ENCODE peak calls at places on chromosome 11, in seven cellular contexts. S is stomach, N is spleen, Q is breast epithelium, B is GM23338, U is esophagus muscularis mucosa, I is HepG2. E is an unnamed sample.

GRCh38 chr11:17538731-17539130 is 5.5 kb downstream of the USH1C start:
- DNase-seq in S (no peak), N (peak; percentile 65), Q (no peak), B (no peak), U (no peak), I (no peak), E (no peak)

GRCh38 chr11:17479284-17480214 is 2.9 kb upstream of the ABCC8 start:
- DNase-seq in S (peak; percentile 53), N (no peak), Q (no peak), B (peak; percentile 90), U (no peak), I (no peak), E (no peak)

GRCh38 chr11:60970369-60970774 is 1.1 kb upstream of the CD6 start:
- DNase-seq in S (peak; percentile 79), N (peak; percentile 94), Q (no peak), B (peak; percentile 73), U (no peak), I (peak; percentile 16), E (no peak)

GRCh38 chr11:120013325-120014250 is 124.3 kb downstream of the TRIM29 start:
- DNase-seq in S (peak; percentile 73), N (no peak), Q (peak; percentile 35), B (peak; percentile 93), U (no peak), I (peak; percentile 32), E (no peak)

GRCh38 chr11:70650075-70650909 is 252.0 kb downstream of the CTTN start:
- DNase-seq in S (peak; percentile 51), N (no peak), Q (no peak), B (peak; percentile 91), U (no peak), I (peak; percentile 48), E (peak; percentile 35)

GRCh38 chr11:126592496-126593410 is 237.3 kb downstream of the ST3GAL4 start:
- DNase-seq in S (no peak), N (peak; percentile 52), Q (no peak), B (peak; percentile 46), U (no peak), I (no peak), E (no peak)

GRCh38 chr11:31819533-31820437 is 8.7 kb upstream of the PAX6 start:
- DNase-seq in S (no peak), N (no peak), Q (no peak), B (peak; percentile 74), U (no peak), I (no peak), E (no peak)

GRCh38 chr11:5624489-5625278 is at the start of gene TRIM34:
- DNase-seq in S (peak; percentile 56), N (peak; percentile 82), Q (peak; percentile 61), B (peak; percentile 76), U (no peak), I (no peak), E (no peak)

GRCh38 chr11:87926250-87926970 is 248.8 kb downstream of the RAB38 start:
- DNase-seq in S (no peak), N (no peak), Q (no peak), B (peak; percentile 7), U (no peak), I (no peak), E (no peak)

GRCh38 chr11:10387209-10388083 is 67.6 kb upstream of the AMPD3 start:
- DNase-seq in S (no peak), N (no peak), Q (no peak), B (no peak), U (peak; percentile 94), I (no peak), E (no peak)

GRCh38 chr11:6433998-6434650 is 6.7 kb downstream of the HPX start:
- DNase-seq in S (no peak), N (no peak), Q (no peak), B (no peak), U (no peak), I (peak; percentile 32), E (no peak)

GRCh38 chr11:2892215-2893020 is 6.8 kb upstream of the CDKN1C start:
- DNase-seq in S (peak; percentile 57), N (peak; percentile 90), Q (no peak), B (peak; percentile 88), U (no peak), I (no peak), E (no peak)

GRCh38 chr11:125990244-125990643 is 44.4 kb downstream of the VSIG10L2 start:
- DNase-seq in S (no peak), N (no peak), Q (no peak), B (no peak), U (no peak), I (no peak), E (peak; percentile 72)

GRCh38 chr11:111265421-111265820 is 19.9 kb downstream of the POU2AF2 start:
- DNase-seq in S (no peak), N (no peak), Q (no peak), B (no peak), U (peak; percentile 60), I (no peak), E (no peak)

GRCh38 chr11:120828847-120829246 is 195.1 kb upstream of the TBCEL start:
- DNase-seq in S (no peak), N (peak; percentile 47), Q (no peak), B (no peak), U (no peak), I (no peak), E (no peak)

GRCh38 chr11:4891996-4892640 is 10.4 kb downstream of the OR51T1 start:
- DNase-seq in S (no peak), N (no peak), Q (no peak), B (peak; percentile 16), U (no peak), I (no peak), E (no peak)

GRCh38 chr11:127110542-127110941 is 110.0 kb upstream of the KIRREL3 start:
- DNase-seq in S (no peak), N (no peak), Q (no peak), B (no peak), U (no peak), I (no peak), E (no peak)

GRCh38 chr11:47607380-47607779 is 13.2 kb upstream of the C1QTNF4 start:
- DNase-seq in S (no peak), N (no peak), Q (no peak), B (no peak), U (no peak), I (no peak), E (no peak)

GRCh38 chr11:11843642-11844041 is 1.9 kb downstream of the USP47 start:
- DNase-seq in S (no peak), N (no peak), Q (no peak), B (no peak), U (no peak), I (no peak), E (no peak)

GRCh38 chr11:11842426-11843008 is 745 bp downstream of the USP47 start:
- DNase-seq in S (peak; percentile 62), N (no peak), Q (peak; percentile 55), B (peak; percentile 58), U (no peak), I (peak; percentile 75), E (peak; percentile 81)

GRCh38 chr11:11843233-11843632 is 1.5 kb downstream of the USP47 start:
- DNase-seq in S (no peak), N (no peak), Q (no peak), B (no peak), U (no peak), I (peak; percentile 58), E (no peak)

GRCh38 chr11:11841121-11841604 is 609 bp upstream of the USP47 start:
- DNase-seq in S (peak; percentile 33), N (no peak), Q (peak; percentile 37), B (peak; percentile 52), U (no peak), I (peak; percentile 19), E (no peak)

GRCh38 chr11:11841605-11842425 is at the start of gene USP47:
- DNase-seq in S (peak; percentile 92), N (peak; percentile 98), Q (peak; percentile 78), B (peak; percentile 95), U (peak; percentile 98), I (peak; percentile 74), E (no peak)
- TF ChIP-seq POLR2AphosphoS5 in S (peak; percentile 89), N (peak; percentile 90), Q (peak; percentile 93), B (peak; percentile 72), U (peak; percentile 83), I (peak; percentile 59), E (peak; percentile 82)

GRCh38 chr11:118450451-118450850 is 14.2 kb downstream of the KMT2A start:
- DNase-seq in S (no peak), N (no peak), Q (no peak), B (no peak), U (no peak), I (peak; percentile 53), E (no peak)
- TF ChIP-seq POLR2AphosphoS5 in S (no peak), N (no peak), Q (no peak), B (no peak), U (no peak), I (no peak), E (no peak)

GRCh38 chr11:957201-957920 is 31.7 kb downstream of the AP2A2 start:
- DNase-seq in S (no peak), N (no peak), Q (no peak), B (no peak), U (no peak), I (no peak), E (no peak)

GRCh38 chr11:961921-962320 is 36.3 kb downstream of the AP2A2 start:
- DNase-seq in S (no peak), N (no peak), Q (no peak), B (no peak), U (no peak), I (no peak), E (no peak)

GRCh38 chr11:958101-958500 is 32.4 kb downstream of the AP2A2 start:
- DNase-seq in S (no peak), N (no peak), Q (no peak), B (no peak), U (no peak), I (no peak), E (no peak)

GRCh38 chr11:959608-960007 is 33.9 kb downstream of the AP2A2 start:
- DNase-seq in S (no peak), N (no peak), Q (no peak), B (no peak), U (no peak), I (peak; percentile 63), E (no peak)

GRCh38 chr11:959027-959426 is 33.4 kb downstream of the AP2A2 start:
- DNase-seq in S (no peak), N (no peak), Q (no peak), B (peak; percentile 47), U (no peak), I (no peak), E (no peak)
- TF ChIP-seq POLR2AphosphoS5 in S (no peak), N (no peak), Q (no peak), B (no peak), U (no peak), I (no peak), E (no peak)

GRCh38 chr11:74819400-74819799 is 70.8 kb downstream of the RNF169 start:
- DNase-seq in S (no peak), N (no peak), Q (no peak), B (no peak), U (no peak), I (peak; percentile 56), E (no peak)

GRCh38 chr11:74820763-74821162 is 72.1 kb downstream of the RNF169 start:
- DNase-seq in S (no peak), N (no peak), Q (no peak), B (no peak), U (no peak), I (peak; percentile 8), E (no peak)

GRCh38 chr11:74818283-74818946 is 69.8 kb downstream of the RNF169 start:
- DNase-seq in S (no peak), N (no peak), Q (no peak), B (no peak), U (no peak), I (no peak), E (no peak)

GRCh38 chr11:74824285-74824982 is 75.8 kb downstream of the RNF169 start:
- DNase-seq in S (no peak), N (no peak), Q (no peak), B (no peak), U (no peak), I (no peak), E (no peak)

GRCh38 chr11:74822187-74822586 is 73.5 kb downstream of the RNF169 start:
- DNase-seq in S (no peak), N (no peak), Q (no peak), B (no peak), U (no peak), I (no peak), E (no peak)
- TF ChIP-seq POLR2AphosphoS5 in S (peak; percentile 19), N (no peak), Q (no peak), B (no peak), U (peak; percentile 17), I (no peak), E (no peak)